ENCODE peak calls at places on chromosome 21, in six cellular contexts. One of them, this sample, is unnamed.

GRCh38 chr21:45875416-45875760 is 106.2 kb upstream of the COL6A1 start:
- DNase-seq in activated effector memory CD4-positive, alpha-beta T cell treated with anti-CD3 and anti-CD28 coated beads, Interleukin-2, amount 50 U/mL, for 16 hours: peak
- DNase-seq in BJ: no peak
- DNase-seq in activated CD4-positive, alpha-beta T cell treated with anti-CD3 and anti-CD28 coated beads, Interleukin-2, amount 50 U/mL, for 24 hours: no peak
- DNase-seq in NCI-H460: no peak
- DNase-seq in NCI-H1417: no peak
- DNase-seq in this sample: no peak

GRCh38 chr21:33300701-33301631 is 23.8 kb upstream of the IFNAR1 start:
- DNase-seq in activated effector memory CD4-positive, alpha-beta T cell treated with anti-CD3 and anti-CD28 coated beads, Interleukin-2, amount 50 U/mL, for 16 hours: no peak
- DNase-seq in BJ: no peak
- DNase-seq in activated CD4-positive, alpha-beta T cell treated with anti-CD3 and anti-CD28 coated beads, Interleukin-2, amount 50 U/mL, for 24 hours: no peak
- DNase-seq in NCI-H460: no peak
- DNase-seq in NCI-H1417: peak
- DNase-seq in this sample: no peak

GRCh38 chr21:28224191-28224755 is 768.4 kb downstream of the LTN1 start:
- DNase-seq in activated effector memory CD4-positive, alpha-beta T cell treated with anti-CD3 and anti-CD28 coated beads, Interleukin-2, amount 50 U/mL, for 16 hours: no peak
- DNase-seq in BJ: no peak
- DNase-seq in activated CD4-positive, alpha-beta T cell treated with anti-CD3 and anti-CD28 coated beads, Interleukin-2, amount 50 U/mL, for 24 hours: no peak
- DNase-seq in NCI-H460: no peak
- DNase-seq in NCI-H1417: peak
- DNase-seq in this sample: no peak

GRCh38 chr21:17779486-17779885 is 39.7 kb downstream of the C21orf91 start:
- DNase-seq in activated effector memory CD4-positive, alpha-beta T cell treated with anti-CD3 and anti-CD28 coated beads, Interleukin-2, amount 50 U/mL, for 16 hours: no peak
- DNase-seq in BJ: no peak
- DNase-seq in activated CD4-positive, alpha-beta T cell treated with anti-CD3 and anti-CD28 coated beads, Interleukin-2, amount 50 U/mL, for 24 hours: no peak
- DNase-seq in NCI-H460: no peak
- DNase-seq in NCI-H1417: no peak
- DNase-seq in this sample: no peak

GRCh38 chr21:41133896-41134522 is 34.0 kb upstream of the BACE2 start:
- DNase-seq in activated effector memory CD4-positive, alpha-beta T cell treated with anti-CD3 and anti-CD28 coated beads, Interleukin-2, amount 50 U/mL, for 16 hours: no peak
- DNase-seq in BJ: no peak
- DNase-seq in activated CD4-positive, alpha-beta T cell treated with anti-CD3 and anti-CD28 coated beads, Interleukin-2, amount 50 U/mL, for 24 hours: no peak
- DNase-seq in NCI-H460: peak
- DNase-seq in NCI-H1417: peak
- DNase-seq in this sample: peak

GRCh38 chr21:28229811-28230210 is 762.9 kb downstream of the LTN1 start:
- DNase-seq in activated effector memory CD4-positive, alpha-beta T cell treated with anti-CD3 and anti-CD28 coated beads, Interleukin-2, amount 50 U/mL, for 16 hours: no peak
- DNase-seq in BJ: no peak
- DNase-seq in activated CD4-positive, alpha-beta T cell treated with anti-CD3 and anti-CD28 coated beads, Interleukin-2, amount 50 U/mL, for 24 hours: no peak
- DNase-seq in NCI-H460: peak
- DNase-seq in NCI-H1417: no peak
- DNase-seq in this sample: no peak

GRCh38 chr21:18417361-18417760 is 13.8 kb upstream of the TMPRSS15 start:
- DNase-seq in activated effector memory CD4-positive, alpha-beta T cell treated with anti-CD3 and anti-CD28 coated beads, Interleukin-2, amount 50 U/mL, for 16 hours: no peak
- DNase-seq in BJ: no peak
- DNase-seq in activated CD4-positive, alpha-beta T cell treated with anti-CD3 and anti-CD28 coated beads, Interleukin-2, amount 50 U/mL, for 24 hours: no peak
- DNase-seq in NCI-H460: no peak
- DNase-seq in NCI-H1417: no peak
- DNase-seq in this sample: no peak

GRCh38 chr21:33125981-33126380 is 56.0 kb downstream of the OLIG1 start:
- DNase-seq in activated effector memory CD4-positive, alpha-beta T cell treated with anti-CD3 and anti-CD28 coated beads, Interleukin-2, amount 50 U/mL, for 16 hours: no peak
- DNase-seq in BJ: no peak
- DNase-seq in activated CD4-positive, alpha-beta T cell treated with anti-CD3 and anti-CD28 coated beads, Interleukin-2, amount 50 U/mL, for 24 hours: no peak
- DNase-seq in NCI-H460: no peak
- DNase-seq in NCI-H1417: peak
- DNase-seq in this sample: no peak

GRCh38 chr21:39022901-39023693 is 160.2 kb downstream of the PSMG1 start:
- DNase-seq in activated effector memory CD4-positive, alpha-beta T cell treated with anti-CD3 and anti-CD28 coated beads, Interleukin-2, amount 50 U/mL, for 16 hours: no peak
- DNase-seq in BJ: no peak
- DNase-seq in activated CD4-positive, alpha-beta T cell treated with anti-CD3 and anti-CD28 coated beads, Interleukin-2, amount 50 U/mL, for 24 hours: no peak
- DNase-seq in NCI-H460: no peak
- DNase-seq in NCI-H1417: no peak
- DNase-seq in this sample: peak

GRCh38 chr21:43861716-43862115 is 3.3 kb upstream of the AGPAT3 start:
- DNase-seq in activated effector memory CD4-positive, alpha-beta T cell treated with anti-CD3 and anti-CD28 coated beads, Interleukin-2, amount 50 U/mL, for 16 hours: peak
- DNase-seq in BJ: no peak
- DNase-seq in activated CD4-positive, alpha-beta T cell treated with anti-CD3 and anti-CD28 coated beads, Interleukin-2, amount 50 U/mL, for 24 hours: no peak
- DNase-seq in NCI-H460: no peak
- DNase-seq in NCI-H1417: peak
- DNase-seq in this sample: no peak

GRCh38 chr21:45514311-45515021 is 27.8 kb downstream of the SLC19A1 start:
- DNase-seq in activated effector memory CD4-positive, alpha-beta T cell treated with anti-CD3 and anti-CD28 coated beads, Interleukin-2, amount 50 U/mL, for 16 hours: no peak
- DNase-seq in BJ: no peak
- DNase-seq in activated CD4-positive, alpha-beta T cell treated with anti-CD3 and anti-CD28 coated beads, Interleukin-2, amount 50 U/mL, for 24 hours: no peak
- DNase-seq in NCI-H460: no peak
- DNase-seq in NCI-H1417: no peak
- DNase-seq in this sample: no peak

GRCh38 chr21:32813265-32813903 is 41.8 kb upstream of the PAXBP1 start:
- DNase-seq in activated effector memory CD4-positive, alpha-beta T cell treated with anti-CD3 and anti-CD28 coated beads, Interleukin-2, amount 50 U/mL, for 16 hours: no peak
- DNase-seq in BJ: no peak
- DNase-seq in activated CD4-positive, alpha-beta T cell treated with anti-CD3 and anti-CD28 coated beads, Interleukin-2, amount 50 U/mL, for 24 hours: no peak
- DNase-seq in NCI-H460: no peak
- DNase-seq in NCI-H1417: no peak
- DNase-seq in this sample: no peak

GRCh38 chr21:46189213-46189958 is 5.1 kb upstream of the SPATC1L start:
- DNase-seq in activated effector memory CD4-positive, alpha-beta T cell treated with anti-CD3 and anti-CD28 coated beads, Interleukin-2, amount 50 U/mL, for 16 hours: no peak
- DNase-seq in BJ: no peak
- DNase-seq in activated CD4-positive, alpha-beta T cell treated with anti-CD3 and anti-CD28 coated beads, Interleukin-2, amount 50 U/mL, for 24 hours: no peak
- DNase-seq in NCI-H460: no peak
- DNase-seq in NCI-H1417: no peak
- DNase-seq in this sample: peak

GRCh38 chr21:27511241-27511640 is 544.4 kb upstream of the ADAMTS5 start:
- DNase-seq in activated effector memory CD4-positive, alpha-beta T cell treated with anti-CD3 and anti-CD28 coated beads, Interleukin-2, amount 50 U/mL, for 16 hours: no peak
- DNase-seq in BJ: no peak
- DNase-seq in activated CD4-positive, alpha-beta T cell treated with anti-CD3 and anti-CD28 coated beads, Interleukin-2, amount 50 U/mL, for 24 hours: no peak
- DNase-seq in NCI-H460: no peak
- DNase-seq in NCI-H1417: no peak
- DNase-seq in this sample: no peak

GRCh38 chr21:32732544-32732943 is 4.7 kb upstream of the SYNJ1 start:
- DNase-seq in activated effector memory CD4-positive, alpha-beta T cell treated with anti-CD3 and anti-CD28 coated beads, Interleukin-2, amount 50 U/mL, for 16 hours: no peak
- DNase-seq in BJ: no peak
- DNase-seq in activated CD4-positive, alpha-beta T cell treated with anti-CD3 and anti-CD28 coated beads, Interleukin-2, amount 50 U/mL, for 24 hours: no peak
- DNase-seq in NCI-H460: no peak
- DNase-seq in NCI-H1417: no peak
- DNase-seq in this sample: no peak

GRCh38 chr21:45347048-45347711 is 57.8 kb upstream of the COL18A1 start:
- DNase-seq in activated effector memory CD4-positive, alpha-beta T cell treated with anti-CD3 and anti-CD28 coated beads, Interleukin-2, amount 50 U/mL, for 16 hours: no peak
- DNase-seq in BJ: no peak
- DNase-seq in activated CD4-positive, alpha-beta T cell treated with anti-CD3 and anti-CD28 coated beads, Interleukin-2, amount 50 U/mL, for 24 hours: no peak
- DNase-seq in NCI-H460: no peak
- DNase-seq in NCI-H1417: peak
- DNase-seq in this sample: no peak

GRCh38 chr21:17813353-17813752 is 5.8 kb downstream of the C21orf91 start:
- DNase-seq in activated effector memory CD4-positive, alpha-beta T cell treated with anti-CD3 and anti-CD28 coated beads, Interleukin-2, amount 50 U/mL, for 16 hours: no peak
- DNase-seq in BJ: no peak
- DNase-seq in activated CD4-positive, alpha-beta T cell treated with anti-CD3 and anti-CD28 coated beads, Interleukin-2, amount 50 U/mL, for 24 hours: no peak
- DNase-seq in NCI-H460: no peak
- DNase-seq in NCI-H1417: no peak
- DNase-seq in this sample: no peak

GRCh38 chr21:22965455-22966125 is 1967.4 kb downstream of the NCAM2 start:
- DNase-seq in activated effector memory CD4-positive, alpha-beta T cell treated with anti-CD3 and anti-CD28 coated beads, Interleukin-2, amount 50 U/mL, for 16 hours: no peak
- DNase-seq in BJ: no peak
- DNase-seq in activated CD4-positive, alpha-beta T cell treated with anti-CD3 and anti-CD28 coated beads, Interleukin-2, amount 50 U/mL, for 24 hours: no peak
- DNase-seq in NCI-H460: no peak
- DNase-seq in NCI-H1417: no peak
- DNase-seq in this sample: no peak

GRCh38 chr21:17370750-17371325 is 142.0 kb upstream of the CXADR start:
- DNase-seq in activated effector memory CD4-positive, alpha-beta T cell treated with anti-CD3 and anti-CD28 coated beads, Interleukin-2, amount 50 U/mL, for 16 hours: no peak
- DNase-seq in BJ: no peak
- DNase-seq in activated CD4-positive, alpha-beta T cell treated with anti-CD3 and anti-CD28 coated beads, Interleukin-2, amount 50 U/mL, for 24 hours: no peak
- DNase-seq in NCI-H460: no peak
- DNase-seq in NCI-H1417: peak
- DNase-seq in this sample: no peak

GRCh38 chr21:17829472-17829871 is 10.3 kb upstream of the C21orf91 start:
- DNase-seq in activated effector memory CD4-positive, alpha-beta T cell treated with anti-CD3 and anti-CD28 coated beads, Interleukin-2, amount 50 U/mL, for 16 hours: no peak
- DNase-seq in BJ: peak
- DNase-seq in activated CD4-positive, alpha-beta T cell treated with anti-CD3 and anti-CD28 coated beads, Interleukin-2, amount 50 U/mL, for 24 hours: no peak
- DNase-seq in NCI-H460: no peak
- DNase-seq in NCI-H1417: no peak
- DNase-seq in this sample: no peak

GRCh38 chr21:37032293-37032692 is 25.8 kb downstream of the RIPPLY3 start:
- DNase-seq in activated effector memory CD4-positive, alpha-beta T cell treated with anti-CD3 and anti-CD28 coated beads, Interleukin-2, amount 50 U/mL, for 16 hours: no peak
- DNase-seq in BJ: no peak
- DNase-seq in activated CD4-positive, alpha-beta T cell treated with anti-CD3 and anti-CD28 coated beads, Interleukin-2, amount 50 U/mL, for 24 hours: no peak
- DNase-seq in NCI-H460: no peak
- DNase-seq in NCI-H1417: no peak
- DNase-seq in this sample: no peak

GRCh38 chr21:33985117-33986050 is 69.8 kb upstream of the ATP5PO start:
- DNase-seq in activated effector memory CD4-positive, alpha-beta T cell treated with anti-CD3 and anti-CD28 coated beads, Interleukin-2, amount 50 U/mL, for 16 hours: no peak
- DNase-seq in BJ: no peak
- DNase-seq in activated CD4-positive, alpha-beta T cell treated with anti-CD3 and anti-CD28 coated beads, Interleukin-2, amount 50 U/mL, for 24 hours: no peak
- DNase-seq in NCI-H460: no peak
- DNase-seq in NCI-H1417: no peak
- DNase-seq in this sample: no peak

GRCh38 chr21:15841856-15842564 is 112.2 kb downstream of the USP25 start:
- DNase-seq in activated effector memory CD4-positive, alpha-beta T cell treated with anti-CD3 and anti-CD28 coated beads, Interleukin-2, amount 50 U/mL, for 16 hours: no peak
- DNase-seq in BJ: no peak
- DNase-seq in activated CD4-positive, alpha-beta T cell treated with anti-CD3 and anti-CD28 coated beads, Interleukin-2, amount 50 U/mL, for 24 hours: no peak
- DNase-seq in NCI-H460: no peak
- DNase-seq in NCI-H1417: no peak
- DNase-seq in this sample: no peak

GRCh38 chr21:34043333-34043732 is 30.0 kb upstream of the MRPS6 start:
- DNase-seq in activated effector memory CD4-positive, alpha-beta T cell treated with anti-CD3 and anti-CD28 coated beads, Interleukin-2, amount 50 U/mL, for 16 hours: no peak
- DNase-seq in BJ: no peak
- DNase-seq in activated CD4-positive, alpha-beta T cell treated with anti-CD3 and anti-CD28 coated beads, Interleukin-2, amount 50 U/mL, for 24 hours: no peak
- DNase-seq in NCI-H460: no peak
- DNase-seq in NCI-H1417: no peak
- DNase-seq in this sample: no peak

GRCh38 chr21:42057861-42058437 is 13.2 kb upstream of the UMODL1 start:
- DNase-seq in activated effector memory CD4-positive, alpha-beta T cell treated with anti-CD3 and anti-CD28 coated beads, Interleukin-2, amount 50 U/mL, for 16 hours: no peak
- DNase-seq in BJ: no peak
- DNase-seq in activated CD4-positive, alpha-beta T cell treated with anti-CD3 and anti-CD28 coated beads, Interleukin-2, amount 50 U/mL, for 24 hours: no peak
- DNase-seq in NCI-H460: no peak
- DNase-seq in NCI-H1417: no peak
- DNase-seq in this sample: no peak

GRCh38 chr21:34690041-34690792 is 21.4 kb downstream of the CLIC6 start:
- DNase-seq in activated effector memory CD4-positive, alpha-beta T cell treated with anti-CD3 and anti-CD28 coated beads, Interleukin-2, amount 50 U/mL, for 16 hours: no peak
- DNase-seq in BJ: no peak
- DNase-seq in activated CD4-positive, alpha-beta T cell treated with anti-CD3 and anti-CD28 coated beads, Interleukin-2, amount 50 U/mL, for 24 hours: no peak
- DNase-seq in NCI-H460: no peak
- DNase-seq in NCI-H1417: peak
- DNase-seq in this sample: no peak

GRCh38 chr21:36705679-36706481 is 7.0 kb downstream of the SIM2 start:
- DNase-seq in activated effector memory CD4-positive, alpha-beta T cell treated with anti-CD3 and anti-CD28 coated beads, Interleukin-2, amount 50 U/mL, for 16 hours: no peak
- DNase-seq in BJ: no peak
- DNase-seq in activated CD4-positive, alpha-beta T cell treated with anti-CD3 and anti-CD28 coated beads, Interleukin-2, amount 50 U/mL, for 24 hours: no peak
- DNase-seq in NCI-H460: no peak
- DNase-seq in NCI-H1417: no peak
- DNase-seq in this sample: no peak

GRCh38 chr21:14383596-14384210 is 757 bp upstream of the HSPA13 start:
- DNase-seq in activated effector memory CD4-positive, alpha-beta T cell treated with anti-CD3 and anti-CD28 coated beads, Interleukin-2, amount 50 U/mL, for 16 hours: no peak
- DNase-seq in BJ: no peak
- DNase-seq in activated CD4-positive, alpha-beta T cell treated with anti-CD3 and anti-CD28 coated beads, Interleukin-2, amount 50 U/mL, for 24 hours: no peak
- DNase-seq in NCI-H460: no peak
- DNase-seq in NCI-H1417: no peak
- DNase-seq in this sample: peak

GRCh38 chr21:39156024-39156423 is 27.2 kb downstream of the PSMG1 start:
- DNase-seq in activated effector memory CD4-positive, alpha-beta T cell treated with anti-CD3 and anti-CD28 coated beads, Interleukin-2, amount 50 U/mL, for 16 hours: no peak
- DNase-seq in BJ: no peak
- DNase-seq in activated CD4-positive, alpha-beta T cell treated with anti-CD3 and anti-CD28 coated beads, Interleukin-2, amount 50 U/mL, for 24 hours: no peak
- DNase-seq in NCI-H460: no peak
- DNase-seq in NCI-H1417: no peak
- DNase-seq in this sample: no peak

GRCh38 chr21:25607812-25608737 is 794 bp upstream of the MRPL39 start:
- DNase-seq in activated effector memory CD4-positive, alpha-beta T cell treated with anti-CD3 and anti-CD28 coated beads, Interleukin-2, amount 50 U/mL, for 16 hours: peak
- DNase-seq in BJ: peak
- DNase-seq in activated CD4-positive, alpha-beta T cell treated with anti-CD3 and anti-CD28 coated beads, Interleukin-2, amount 50 U/mL, for 24 hours: peak
- DNase-seq in NCI-H460: peak
- DNase-seq in NCI-H1417: peak
- DNase-seq in this sample: peak

GRCh38 chr21:44943686-44944550 is 4.1 kb downstream of the SLX9 start:
- DNase-seq in activated effector memory CD4-positive, alpha-beta T cell treated with anti-CD3 and anti-CD28 coated beads, Interleukin-2, amount 50 U/mL, for 16 hours: no peak
- DNase-seq in BJ: no peak
- DNase-seq in activated CD4-positive, alpha-beta T cell treated with anti-CD3 and anti-CD28 coated beads, Interleukin-2, amount 50 U/mL, for 24 hours: no peak
- DNase-seq in NCI-H460: no peak
- DNase-seq in NCI-H1417: no peak
- DNase-seq in this sample: no peak

GRCh38 chr21:17461014-17461413 is 51.8 kb upstream of the CXADR start:
- DNase-seq in activated effector memory CD4-positive, alpha-beta T cell treated with anti-CD3 and anti-CD28 coated beads, Interleukin-2, amount 50 U/mL, for 16 hours: no peak
- DNase-seq in BJ: peak
- DNase-seq in activated CD4-positive, alpha-beta T cell treated with anti-CD3 and anti-CD28 coated beads, Interleukin-2, amount 50 U/mL, for 24 hours: no peak
- DNase-seq in NCI-H460: no peak
- DNase-seq in NCI-H1417: peak
- DNase-seq in this sample: peak